ENCODE peak calls at places on chromosomes 5 and 9, in four cellular contexts. One of them, this sample, is unnamed.

GRCh38 chr5:89449392-89450148 is 566.6 kb upstream of the MEF2C start:
- DNase-seq in iPS DF 6.9: no peak
- DNase-seq in NCI-H460: no peak
- DNase-seq in stimulated activated CD4-positive, alpha-beta T cell treated with anti-CD3 and anti-CD28 coated beads, Interleukin-2, amount 100 ng/mL, for 48 hours: no peak
- DNase-seq in this sample: no peak

GRCh38 chr9:136881691-136882108 is 4.6 kb upstream of the TRAF2 start:
- DNase-seq in iPS DF 6.9: no peak
- DNase-seq in NCI-H460: no peak
- DNase-seq in stimulated activated CD4-positive, alpha-beta T cell treated with anti-CD3 and anti-CD28 coated beads, Interleukin-2, amount 100 ng/mL, for 48 hours: peak
- DNase-seq in this sample: peak

GRCh38 chr9:38153152-38153909 is 84.3 kb upstream of the SHB start:
- DNase-seq in iPS DF 6.9: no peak
- DNase-seq in NCI-H460: no peak
- DNase-seq in stimulated activated CD4-positive, alpha-beta T cell treated with anti-CD3 and anti-CD28 coated beads, Interleukin-2, amount 100 ng/mL, for 48 hours: no peak
- DNase-seq in this sample: peak

GRCh38 chr5:57692582-57693487 is 210.2 kb upstream of the ACTBL2 start:
- DNase-seq in iPS DF 6.9: peak
- DNase-seq in NCI-H460: peak
- DNase-seq in stimulated activated CD4-positive, alpha-beta T cell treated with anti-CD3 and anti-CD28 coated beads, Interleukin-2, amount 100 ng/mL, for 48 hours: peak
- DNase-seq in this sample: peak

GRCh38 chr9:136192289-136193126 is 12.4 kb downstream of the LHX3 start:
- DNase-seq in iPS DF 6.9: no peak
- DNase-seq in NCI-H460: no peak
- DNase-seq in stimulated activated CD4-positive, alpha-beta T cell treated with anti-CD3 and anti-CD28 coated beads, Interleukin-2, amount 100 ng/mL, for 48 hours: no peak
- DNase-seq in this sample: no peak

GRCh38 chr9:111937781-111938426 is 41.3 kb downstream of the UGCG start:
- DNase-seq in iPS DF 6.9: no peak
- DNase-seq in NCI-H460: no peak
- DNase-seq in stimulated activated CD4-positive, alpha-beta T cell treated with anti-CD3 and anti-CD28 coated beads, Interleukin-2, amount 100 ng/mL, for 48 hours: peak
- DNase-seq in this sample: no peak

GRCh38 chr5:138438724-138439536 is at the start of gene REEP2:
- DNase-seq in iPS DF 6.9: no peak
- DNase-seq in NCI-H460: peak
- DNase-seq in stimulated activated CD4-positive, alpha-beta T cell treated with anti-CD3 and anti-CD28 coated beads, Interleukin-2, amount 100 ng/mL, for 48 hours: peak
- DNase-seq in this sample: no peak

GRCh38 chr5:56908942-56909293 is 478 bp upstream of the SETD9 start:
- DNase-seq in iPS DF 6.9: no peak
- DNase-seq in NCI-H460: no peak
- DNase-seq in stimulated activated CD4-positive, alpha-beta T cell treated with anti-CD3 and anti-CD28 coated beads, Interleukin-2, amount 100 ng/mL, for 48 hours: no peak
- DNase-seq in this sample: no peak

GRCh38 chr9:99115947-99116543 is 11.1 kb downstream of the TGFBR1 start:
- DNase-seq in iPS DF 6.9: no peak
- DNase-seq in NCI-H460: no peak
- DNase-seq in stimulated activated CD4-positive, alpha-beta T cell treated with anti-CD3 and anti-CD28 coated beads, Interleukin-2, amount 100 ng/mL, for 48 hours: no peak
- DNase-seq in this sample: no peak

GRCh38 chr5:173670791-173671120 is 54.3 kb upstream of the BOD1 start:
- DNase-seq in iPS DF 6.9: no peak
- DNase-seq in NCI-H460: no peak
- DNase-seq in stimulated activated CD4-positive, alpha-beta T cell treated with anti-CD3 and anti-CD28 coated beads, Interleukin-2, amount 100 ng/mL, for 48 hours: no peak
- DNase-seq in this sample: no peak

GRCh38 chr9:115739096-115739875 is 414.3 kb upstream of the PAPPA start:
- DNase-seq in iPS DF 6.9: no peak
- DNase-seq in NCI-H460: no peak
- DNase-seq in stimulated activated CD4-positive, alpha-beta T cell treated with anti-CD3 and anti-CD28 coated beads, Interleukin-2, amount 100 ng/mL, for 48 hours: no peak
- DNase-seq in this sample: no peak

GRCh38 chr5:74040065-74040551 is 414.1 kb downstream of the ARHGEF28 start:
- DNase-seq in iPS DF 6.9: no peak
- DNase-seq in NCI-H460: no peak
- DNase-seq in stimulated activated CD4-positive, alpha-beta T cell treated with anti-CD3 and anti-CD28 coated beads, Interleukin-2, amount 100 ng/mL, for 48 hours: no peak
- DNase-seq in this sample: no peak

GRCh38 chr9:22170162-22170932 is 161.2 kb upstream of the CDKN2B start:
- DNase-seq in iPS DF 6.9: no peak
- DNase-seq in NCI-H460: peak
- DNase-seq in stimulated activated CD4-positive, alpha-beta T cell treated with anti-CD3 and anti-CD28 coated beads, Interleukin-2, amount 100 ng/mL, for 48 hours: no peak
- DNase-seq in this sample: peak

GRCh38 chr9:91417602-91418218 is 5.9 kb downstream of the NFIL3 start:
- DNase-seq in iPS DF 6.9: no peak
- DNase-seq in NCI-H460: no peak
- DNase-seq in stimulated activated CD4-positive, alpha-beta T cell treated with anti-CD3 and anti-CD28 coated beads, Interleukin-2, amount 100 ng/mL, for 48 hours: no peak
- DNase-seq in this sample: no peak

GRCh38 chr9:137168575-137168906 is 1.3 kb downstream of the LRRC26 start:
- DNase-seq in iPS DF 6.9: no peak
- DNase-seq in NCI-H460: no peak
- DNase-seq in stimulated activated CD4-positive, alpha-beta T cell treated with anti-CD3 and anti-CD28 coated beads, Interleukin-2, amount 100 ng/mL, for 48 hours: no peak
- DNase-seq in this sample: no peak

GRCh38 chr5:140349244-140349643 is 2.8 kb upstream of the HBEGF start:
- DNase-seq in iPS DF 6.9: no peak
- DNase-seq in NCI-H460: no peak
- DNase-seq in stimulated activated CD4-positive, alpha-beta T cell treated with anti-CD3 and anti-CD28 coated beads, Interleukin-2, amount 100 ng/mL, for 48 hours: no peak
- DNase-seq in this sample: no peak

GRCh38 chr9:113674436-113674835 is 201.7 kb upstream of the ZNF618 start:
- DNase-seq in iPS DF 6.9: no peak
- DNase-seq in NCI-H460: no peak
- DNase-seq in stimulated activated CD4-positive, alpha-beta T cell treated with anti-CD3 and anti-CD28 coated beads, Interleukin-2, amount 100 ng/mL, for 48 hours: no peak
- DNase-seq in this sample: no peak

GRCh38 chr5:128300181-128300580 is 216.6 kb downstream of the SLC12A2 start:
- DNase-seq in iPS DF 6.9: no peak
- DNase-seq in NCI-H460: no peak
- DNase-seq in stimulated activated CD4-positive, alpha-beta T cell treated with anti-CD3 and anti-CD28 coated beads, Interleukin-2, amount 100 ng/mL, for 48 hours: no peak
- DNase-seq in this sample: no peak

GRCh38 chr9:137295313-137296213 is 6.5 kb downstream of the NRARP start:
- DNase-seq in iPS DF 6.9: no peak
- DNase-seq in NCI-H460: peak
- DNase-seq in stimulated activated CD4-positive, alpha-beta T cell treated with anti-CD3 and anti-CD28 coated beads, Interleukin-2, amount 100 ng/mL, for 48 hours: peak
- DNase-seq in this sample: no peak

GRCh38 chr5:153276151-153276550 is 214.3 kb upstream of the GRIA1 start:
- DNase-seq in iPS DF 6.9: peak
- DNase-seq in NCI-H460: peak
- DNase-seq in stimulated activated CD4-positive, alpha-beta T cell treated with anti-CD3 and anti-CD28 coated beads, Interleukin-2, amount 100 ng/mL, for 48 hours: peak
- DNase-seq in this sample: peak

GRCh38 chr5:163453705-163454104 is 6.2 kb downstream of the NUDCD2 start:
- DNase-seq in iPS DF 6.9: no peak
- DNase-seq in NCI-H460: no peak
- DNase-seq in stimulated activated CD4-positive, alpha-beta T cell treated with anti-CD3 and anti-CD28 coated beads, Interleukin-2, amount 100 ng/mL, for 48 hours: no peak
- DNase-seq in this sample: no peak

GRCh38 chr9:130570200-130570599 is 9.2 kb upstream of the FUBP3 start:
- DNase-seq in iPS DF 6.9: no peak
- DNase-seq in NCI-H460: peak
- DNase-seq in stimulated activated CD4-positive, alpha-beta T cell treated with anti-CD3 and anti-CD28 coated beads, Interleukin-2, amount 100 ng/mL, for 48 hours: no peak
- DNase-seq in this sample: no peak

GRCh38 chr5:147661576-147661975 is 121.0 kb downstream of the JAKMIP2 start:
- DNase-seq in iPS DF 6.9: no peak
- DNase-seq in NCI-H460: no peak
- DNase-seq in stimulated activated CD4-positive, alpha-beta T cell treated with anti-CD3 and anti-CD28 coated beads, Interleukin-2, amount 100 ng/mL, for 48 hours: no peak
- DNase-seq in this sample: no peak

GRCh38 chr9:133121200-133122166 is at the start of gene RALGDS:
- DNase-seq in iPS DF 6.9: no peak
- DNase-seq in NCI-H460: peak
- DNase-seq in stimulated activated CD4-positive, alpha-beta T cell treated with anti-CD3 and anti-CD28 coated beads, Interleukin-2, amount 100 ng/mL, for 48 hours: peak
- DNase-seq in this sample: peak

GRCh38 chr5:42579320-42579719 is 156.1 kb downstream of the GHR start:
- DNase-seq in iPS DF 6.9: no peak
- DNase-seq in NCI-H460: no peak
- DNase-seq in stimulated activated CD4-positive, alpha-beta T cell treated with anti-CD3 and anti-CD28 coated beads, Interleukin-2, amount 100 ng/mL, for 48 hours: no peak
- DNase-seq in this sample: no peak

GRCh38 chr5:145586664-145587307 is 248.4 kb downstream of the PRELID2 start:
- DNase-seq in iPS DF 6.9: no peak
- DNase-seq in NCI-H460: no peak
- DNase-seq in stimulated activated CD4-positive, alpha-beta T cell treated with anti-CD3 and anti-CD28 coated beads, Interleukin-2, amount 100 ng/mL, for 48 hours: no peak
- DNase-seq in this sample: no peak

GRCh38 chr5:159638954-159639559 is 277.2 kb upstream of the ADRA1B start:
- DNase-seq in iPS DF 6.9: no peak
- DNase-seq in NCI-H460: peak
- DNase-seq in stimulated activated CD4-positive, alpha-beta T cell treated with anti-CD3 and anti-CD28 coated beads, Interleukin-2, amount 100 ng/mL, for 48 hours: no peak
- DNase-seq in this sample: no peak

GRCh38 chr5:126857472-126858410 is 80.8 kb downstream of the LMNB1 start:
- DNase-seq in iPS DF 6.9: no peak
- DNase-seq in NCI-H460: no peak
- DNase-seq in stimulated activated CD4-positive, alpha-beta T cell treated with anti-CD3 and anti-CD28 coated beads, Interleukin-2, amount 100 ng/mL, for 48 hours: no peak
- DNase-seq in this sample: no peak

This sample was measured in HepG2.